ENCODE peak calls at places on chromosomes 1 and 21, in six cellular contexts. One of them, this sample, is unnamed.

GRCh38 chr21:31162827-31163226 is 124.6 kb upstream of the KRTAP19-8 start:
- DNase-seq in SK-N-SH: peak; percentile 50
- DNase-seq in PC-3: peak; percentile 68
- DNase-seq in MM.1S: no peak
- DNase-seq in neural progenitor cell: no peak
- DNase-seq in HCT116: no peak
- DNase-seq in this sample: peak; percentile 82

GRCh38 chr1:57167997-57168396 is 202.2 kb upstream of the C8B start:
- DNase-seq in SK-N-SH: no peak
- DNase-seq in PC-3: no peak
- DNase-seq in MM.1S: no peak
- DNase-seq in neural progenitor cell: no peak
- DNase-seq in HCT116: no peak
- DNase-seq in this sample: no peak

GRCh38 chr1:4120557-4121292 is 220.7 kb upstream of the C1orf174 start:
- DNase-seq in SK-N-SH: no peak
- DNase-seq in PC-3: no peak
- DNase-seq in MM.1S: no peak
- DNase-seq in neural progenitor cell: no peak
- DNase-seq in HCT116: no peak
- DNase-seq in this sample: no peak

GRCh38 chr1:216902669-216903388 is 179.6 kb upstream of the ESRRG start:
- DNase-seq in SK-N-SH: no peak
- DNase-seq in PC-3: peak; percentile 84
- DNase-seq in MM.1S: no peak
- DNase-seq in neural progenitor cell: no peak
- DNase-seq in HCT116: no peak
- DNase-seq in this sample: no peak

GRCh38 chr1:85575363-85575995 is 5.1 kb upstream of the CCN1 start:
- DNase-seq in SK-N-SH: no peak
- DNase-seq in PC-3: no peak
- DNase-seq in MM.1S: no peak
- DNase-seq in neural progenitor cell: no peak
- DNase-seq in HCT116: no peak
- DNase-seq in this sample: no peak

GRCh38 chr1:203765029-203765837 is at the start of gene LAX1:
- DNase-seq in SK-N-SH: no peak
- DNase-seq in PC-3: no peak
- DNase-seq in MM.1S: peak; percentile 99
- DNase-seq in neural progenitor cell: no peak
- DNase-seq in HCT116: no peak
- DNase-seq in this sample: no peak

GRCh38 chr1:9590945-9591668 is 2.4 kb downstream of the TMEM201 start:
- DNase-seq in SK-N-SH: no peak
- DNase-seq in PC-3: no peak
- DNase-seq in MM.1S: no peak
- DNase-seq in neural progenitor cell: peak; percentile 63
- DNase-seq in HCT116: no peak
- DNase-seq in this sample: no peak

GRCh38 chr1:116826818-116827606 is 72.8 kb downstream of the CD2 start:
- DNase-seq in SK-N-SH: no peak
- DNase-seq in PC-3: peak; percentile 65
- DNase-seq in MM.1S: peak; percentile 44
- DNase-seq in neural progenitor cell: no peak
- DNase-seq in HCT116: no peak
- DNase-seq in this sample: no peak

GRCh38 chr1:178324003-178324402 is 172.8 kb downstream of the CLEC20A start:
- DNase-seq in SK-N-SH: no peak
- DNase-seq in PC-3: peak; percentile 23
- DNase-seq in MM.1S: no peak
- DNase-seq in neural progenitor cell: no peak
- DNase-seq in HCT116: no peak
- DNase-seq in this sample: peak; percentile 19

GRCh38 chr1:100523038-100523649 is 14.8 kb upstream of the GPR88 start:
- DNase-seq in SK-N-SH: no peak
- DNase-seq in PC-3: no peak
- DNase-seq in MM.1S: peak; percentile 25
- DNase-seq in neural progenitor cell: no peak
- DNase-seq in HCT116: no peak
- DNase-seq in this sample: no peak

GRCh38 chr1:2466270-2466665 is 9.8 kb upstream of the PLCH2 start:
- DNase-seq in SK-N-SH: no peak
- DNase-seq in PC-3: no peak
- DNase-seq in MM.1S: no peak
- DNase-seq in neural progenitor cell: no peak
- DNase-seq in HCT116: no peak
- DNase-seq in this sample: no peak

GRCh38 chr1:205354259-205354904 is 2.3 kb downstream of the KLHDC8A start:
- DNase-seq in SK-N-SH: peak; percentile 56
- DNase-seq in PC-3: peak; percentile 84
- DNase-seq in MM.1S: peak; percentile 77
- DNase-seq in neural progenitor cell: peak; percentile 84
- DNase-seq in HCT116: peak; percentile 54
- DNase-seq in this sample: peak; percentile 78

GRCh38 chr1:9844106-9844505 is 20.3 kb upstream of the CLSTN1 start:
- DNase-seq in SK-N-SH: peak; percentile 23
- DNase-seq in PC-3: no peak
- DNase-seq in MM.1S: no peak
- DNase-seq in neural progenitor cell: no peak
- DNase-seq in HCT116: no peak
- DNase-seq in this sample: peak; percentile 66

GRCh38 chr1:9561429-9561828 is 22.2 kb downstream of the SLC25A33 start:
- DNase-seq in SK-N-SH: peak; percentile 30
- DNase-seq in PC-3: peak; percentile 80
- DNase-seq in MM.1S: no peak
- DNase-seq in neural progenitor cell: no peak
- DNase-seq in HCT116: no peak
- DNase-seq in this sample: peak; percentile 99

GRCh38 chr1:77446841-77447555 is 165.2 kb downstream of the AK5 start:
- DNase-seq in SK-N-SH: no peak
- DNase-seq in PC-3: peak; percentile 17
- DNase-seq in MM.1S: no peak
- DNase-seq in neural progenitor cell: no peak
- DNase-seq in HCT116: no peak
- DNase-seq in this sample: peak; percentile 45

GRCh38 chr1:79874289-79874688 is 867.8 kb upstream of the ADGRL4 start:
- DNase-seq in SK-N-SH: no peak
- DNase-seq in PC-3: no peak
- DNase-seq in MM.1S: no peak
- DNase-seq in neural progenitor cell: no peak
- DNase-seq in HCT116: no peak
- DNase-seq in this sample: no peak

GRCh38 chr1:161940866-161941591 is 82.6 kb downstream of the OLFML2B start:
- DNase-seq in SK-N-SH: no peak
- DNase-seq in PC-3: peak; percentile 70
- DNase-seq in MM.1S: no peak
- DNase-seq in neural progenitor cell: no peak
- DNase-seq in HCT116: no peak
- DNase-seq in this sample: no peak

GRCh38 chr1:25544243-25544764 is 898 bp downstream of the LDLRAP1 start:
- DNase-seq in SK-N-SH: no peak
- DNase-seq in PC-3: peak; percentile 18
- DNase-seq in MM.1S: peak; percentile 49
- DNase-seq in neural progenitor cell: no peak
- DNase-seq in HCT116: no peak
- DNase-seq in this sample: no peak

GRCh38 chr1:25541889-25542658 is 1.3 kb upstream of the LDLRAP1 start:
- DNase-seq in SK-N-SH: no peak
- DNase-seq in PC-3: no peak
- DNase-seq in MM.1S: no peak
- DNase-seq in neural progenitor cell: no peak
- DNase-seq in HCT116: no peak
- DNase-seq in this sample: no peak

GRCh38 chr1:25543425-25544242 is at the start of gene LDLRAP1:
- DNase-seq in SK-N-SH: peak; percentile 96
- DNase-seq in PC-3: peak; percentile 84
- DNase-seq in MM.1S: peak; percentile 78
- DNase-seq in neural progenitor cell: peak; percentile 90
- DNase-seq in HCT116: no peak
- DNase-seq in this sample: peak; percentile 87

GRCh38 chr1:25541425-25541824 is 2.0 kb upstream of the LDLRAP1 start:
- DNase-seq in SK-N-SH: no peak
- DNase-seq in PC-3: no peak
- DNase-seq in MM.1S: no peak
- DNase-seq in neural progenitor cell: no peak
- DNase-seq in HCT116: no peak
- DNase-seq in this sample: no peak

GRCh38 chr1:25543106-25543424 is 341 bp upstream of the LDLRAP1 start:
- DNase-seq in SK-N-SH: no peak
- DNase-seq in PC-3: no peak
- DNase-seq in MM.1S: no peak
- DNase-seq in neural progenitor cell: no peak
- DNase-seq in HCT116: no peak
- DNase-seq in this sample: no peak
- TF ChIP-seq EZH2phosphoT487 in SK-N-SH: no peak
- TF ChIP-seq EZH2phosphoT487 in PC-3: no peak
- TF ChIP-seq EZH2phosphoT487 in MM.1S: no peak
- TF ChIP-seq EZH2phosphoT487 in neural progenitor cell: no peak
- TF ChIP-seq EZH2phosphoT487 in HCT116: no peak
- TF ChIP-seq EZH2phosphoT487 in this sample: no peak

GRCh38 chr1:93000751-93001175 is 39.5 kb upstream of the DIPK1A start:
- DNase-seq in SK-N-SH: no peak
- DNase-seq in PC-3: peak; percentile 88
- DNase-seq in MM.1S: peak; percentile 60
- DNase-seq in neural progenitor cell: peak; percentile 26
- DNase-seq in HCT116: no peak
- DNase-seq in this sample: no peak

GRCh38 chr1:93001893-93002292 is 40.6 kb upstream of the DIPK1A start:
- DNase-seq in SK-N-SH: no peak
- DNase-seq in PC-3: peak; percentile 28
- DNase-seq in MM.1S: no peak
- DNase-seq in neural progenitor cell: no peak
- DNase-seq in HCT116: no peak
- DNase-seq in this sample: no peak

GRCh38 chr1:92998829-92999228 is 37.6 kb upstream of the DIPK1A start:
- DNase-seq in SK-N-SH: no peak
- DNase-seq in PC-3: no peak
- DNase-seq in MM.1S: no peak
- DNase-seq in neural progenitor cell: no peak
- DNase-seq in HCT116: no peak
- DNase-seq in this sample: no peak

GRCh38 chr1:93003981-93004380 is 42.7 kb upstream of the DIPK1A start:
- DNase-seq in SK-N-SH: no peak
- DNase-seq in PC-3: no peak
- DNase-seq in MM.1S: no peak
- DNase-seq in neural progenitor cell: no peak
- DNase-seq in HCT116: no peak
- DNase-seq in this sample: no peak

GRCh38 chr1:93000291-93000690 is 39.0 kb upstream of the DIPK1A start:
- DNase-seq in SK-N-SH: no peak
- DNase-seq in PC-3: no peak
- DNase-seq in MM.1S: no peak
- DNase-seq in neural progenitor cell: peak; percentile 39
- DNase-seq in HCT116: no peak
- DNase-seq in this sample: no peak
- H3K4me2 ChIP-seq in SK-N-SH: no peak overlapping the region
- H3K4me2 ChIP-seq in PC-3: peak overlapping the region; percentile 72
- H3K4me2 ChIP-seq in MM.1S: peak overlapping the region; percentile 35
- H3K4me2 ChIP-seq in neural progenitor cell: peak overlapping the region; percentile 16
- H3K4me2 ChIP-seq in HCT116: no peak overlapping the region
- H3K4me2 ChIP-seq in this sample: no peak overlapping the region

DNA sequence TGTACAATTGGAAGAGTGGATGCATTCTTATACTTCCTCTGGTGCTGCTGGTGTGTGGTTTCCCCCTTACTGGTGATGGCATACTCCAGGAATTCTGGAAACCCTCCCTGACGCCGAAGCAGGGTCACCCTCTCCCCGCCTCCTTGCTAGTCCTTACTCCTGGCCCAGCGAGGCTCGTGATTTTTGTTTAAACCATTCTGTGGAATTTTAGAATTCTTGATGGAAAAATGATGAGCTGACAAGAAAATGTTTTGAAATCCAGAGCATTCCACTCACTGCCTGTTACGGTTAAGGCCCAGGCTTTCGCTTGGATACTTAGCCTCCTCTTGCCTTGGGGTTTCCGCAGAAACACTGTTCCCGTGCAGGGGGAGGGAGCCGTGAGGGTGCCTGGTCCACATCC is 41.1 kb downstream of the IL6R start:
- DNase-seq in SK-N-SH: no peak
- DNase-seq in PC-3: no peak
- DNase-seq in MM.1S: no peak
- DNase-seq in neural progenitor cell: no peak
- DNase-seq in HCT116: no peak
- DNase-seq in this sample: peak; percentile 91
- H3K9ac ChIP-seq in SK-N-SH: no peak overlapping the region
- H3K9ac ChIP-seq in PC-3: no peak overlapping the region
- H3K9ac ChIP-seq in MM.1S: no peak overlapping the region
- H3K9ac ChIP-seq in neural progenitor cell: no peak overlapping the region
- H3K9ac ChIP-seq in HCT116: no peak overlapping the region
- H3K9ac ChIP-seq in this sample: peak overlapping the region; percentile 50

GRCh38 chr1:222894331-222894730 is 79.5 kb downstream of the DISP1 start:
- DNase-seq in SK-N-SH: no peak
- DNase-seq in PC-3: no peak
- DNase-seq in MM.1S: no peak
- DNase-seq in neural progenitor cell: no peak
- DNase-seq in HCT116: no peak
- DNase-seq in this sample: no peak
- TF ChIP-seq EZH2phosphoT487 in SK-N-SH: no peak
- TF ChIP-seq EZH2phosphoT487 in PC-3: no peak
- TF ChIP-seq EZH2phosphoT487 in MM.1S: no peak
- TF ChIP-seq EZH2phosphoT487 in neural progenitor cell: no peak
- TF ChIP-seq EZH2phosphoT487 in HCT116: no peak
- TF ChIP-seq EZH2phosphoT487 in this sample: no peak

DNA sequence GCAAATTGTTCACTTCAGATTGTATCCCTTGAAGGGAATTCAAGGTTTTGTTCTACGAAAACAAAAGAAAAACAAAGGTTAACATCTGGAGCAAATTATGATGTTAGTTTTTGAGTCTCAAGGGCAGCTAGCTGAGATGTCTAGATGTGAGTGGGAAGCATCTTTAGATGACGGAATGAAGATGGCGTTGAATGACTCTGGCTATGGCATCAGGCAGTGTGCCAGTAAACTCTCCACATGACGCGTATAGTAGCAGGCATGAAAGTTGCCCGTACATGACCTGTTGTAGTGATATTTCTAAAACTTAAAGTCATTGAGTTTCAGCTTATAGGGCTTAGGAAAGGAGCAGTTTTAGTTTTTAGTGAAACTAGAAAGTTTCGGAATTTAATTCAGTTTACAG is 12.3 kb upstream of the SDC3 start:
- DNase-seq in SK-N-SH: no peak
- DNase-seq in PC-3: no peak
- DNase-seq in MM.1S: no peak
- DNase-seq in neural progenitor cell: no peak
- DNase-seq in HCT116: no peak
- DNase-seq in this sample: peak; percentile 63
- H3K4me2 ChIP-seq in SK-N-SH: no peak overlapping the region
- H3K4me2 ChIP-seq in PC-3: no peak overlapping the region
- H3K4me2 ChIP-seq in MM.1S: no peak overlapping the region
- H3K4me2 ChIP-seq in neural progenitor cell: no peak overlapping the region
- H3K4me2 ChIP-seq in HCT116: no peak overlapping the region
- H3K4me2 ChIP-seq in this sample: no peak overlapping the region